ENCODE peak calls at places on chromosomes 11 and 22, in five cellular contexts. C is progenitor cell of endocrine pancreas, O is GM12865, H is right atrium auricular region, J is endothelial cell. Z is an unnamed sample.

GRCh38 chr22:19103881-19104821 is 18.1 kb downstream of the DGCR2 start:
- DNase-seq in C (no peak), O (no peak), H (no peak), J (no peak), Z (no peak)

GRCh38 chr11:85694385-85694980 is 8.5 kb upstream of the CCDC89 start:
- DNase-seq in C (no peak), O (peak), H (no peak), J (no peak), Z (peak)

GRCh38 chr11:9719949-9720646 is 56.2 kb downstream of the SWAP70 start:
- DNase-seq in C (no peak), O (peak), H (no peak), J (no peak), Z (no peak)

GRCh38 chr22:44701824-44702478 is at the start of gene PRR5:
- DNase-seq in C (peak), O (peak), H (peak), J (peak), Z (peak)

GRCh38 chr22:39490135-39490798 is 11.8 kb upstream of the MIEF1 start:
- DNase-seq in C (no peak), O (peak), H (peak), J (peak), Z (peak)

GRCh38 chr11:44928144-44928543 is 22.5 kb downstream of the TP53I11 start:
- DNase-seq in C (no peak), O (no peak), H (no peak), J (no peak), Z (no peak)

GRCh38 chr22:50674606-50675552 is 2.3 kb downstream of the SHANK3 start:
- DNase-seq in C (peak), O (no peak), H (peak), J (peak), Z (peak)

GRCh38 chr11:9855579-9856260 is 191.8 kb downstream of the SWAP70 start:
- DNase-seq in C (no peak), O (peak), H (no peak), J (no peak), Z (no peak)

GRCh38 chr22:32731372-32731771 is 70.1 kb upstream of the TIMP3 start:
- DNase-seq in C (no peak), O (no peak), H (no peak), J (no peak), Z (no peak)

GRCh38 chr11:64146036-64146943 is 19.6 kb downstream of the MACROD1 start:
- DNase-seq in C (no peak), O (peak), H (no peak), J (peak), Z (peak)

GRCh38 chr11:61514050-61514917 is 5.7 kb downstream of the LRRC10B start:
- DNase-seq in C (no peak), O (no peak), H (no peak), J (no peak), Z (no peak)

GRCh38 chr22:20084547-20085413 is 4.7 kb downstream of the DGCR8 start:
- DNase-seq in C (peak), O (no peak), H (no peak), J (peak), Z (no peak)

GRCh38 chr11:96313163-96313562 is 29.8 kb downstream of the MAML2 start:
- DNase-seq in C (no peak), O (no peak), H (no peak), J (no peak), Z (no peak)

GRCh38 chr11:114441921-114442320 is 2.7 kb downstream of the REXO2 start:
- DNase-seq in C (no peak), O (no peak), H (no peak), J (no peak), Z (no peak)

GRCh38 chr11:128095459-128096096 is 491.8 kb downstream of the ETS1 start:
- DNase-seq in C (no peak), O (no peak), H (no peak), J (no peak), Z (no peak)

GRCh38 chr11:64597671-64598101 is 6.7 kb downstream of the SLC22A12 start:
- DNase-seq in C (no peak), O (no peak), H (no peak), J (no peak), Z (no peak)

GRCh38 chr11:78147807-78148206 is 8.4 kb upstream of the ALG8 start:
- DNase-seq in C (no peak), O (no peak), H (no peak), J (no peak), Z (no peak)

GRCh38 chr11:88433546-88434230 is 96.2 kb upstream of the CTSC start:
- DNase-seq in C (no peak), O (no peak), H (no peak), J (no peak), Z (no peak)

GRCh38 chr11:126102436-126102894 is 39.8 kb upstream of the CDON start:
- DNase-seq in C (no peak), O (peak), H (no peak), J (no peak), Z (no peak)

GRCh38 chr11:118620529-118621070 is 13.2 kb downstream of the PHLDB1 start:
- DNase-seq in C (no peak), O (no peak), H (no peak), J (no peak), Z (no peak)

GRCh38 chr22:27620367-27621154 is 181.0 kb downstream of the MN1 start:
- DNase-seq in C (no peak), O (no peak), H (no peak), J (no peak), Z (no peak)

GRCh38 chr11:16252373-16252772 is 104.0 kb downstream of the SOX6 start:
- DNase-seq in C (no peak), O (no peak), H (no peak), J (no peak), Z (no peak)
- TF ChIP-seq CTCF in C (peak), O (no peak), H (peak), J (peak), Z (no peak)

GRCh38 chr11:7512525-7513209 is 1.1 kb upstream of the PPFIBP2 start:
- DNase-seq in C (no peak), O (peak), H (peak), J (peak), Z (peak)
- TF ChIP-seq CTCF in C (no peak), O (peak), H (no peak), J (no peak), Z (no peak)

GRCh38 chr11:130582176-130582575 is 133.7 kb downstream of the ADAMTS15 start:
- DNase-seq in C (no peak), O (peak), H (no peak), J (no peak), Z (no peak)
- TF ChIP-seq CTCF in C (no peak), O (no peak), H (no peak), J (no peak), Z (no peak)

GRCh38 chr11:30852645-30853044 is 266.5 kb upstream of the MPPED2 start:
- DNase-seq in C (no peak), O (no peak), H (no peak), J (no peak), Z (no peak)

GRCh38 chr11:30853470-30853869 is 267.3 kb upstream of the MPPED2 start:
- DNase-seq in C (no peak), O (no peak), H (no peak), J (no peak), Z (no peak)

GRCh38 chr11:30859709-30860108 is 273.6 kb upstream of the MPPED2 start:
- DNase-seq in C (no peak), O (no peak), H (no peak), J (no peak), Z (no peak)

GRCh38 chr11:30852091-30852490 is 265.9 kb upstream of the MPPED2 start:
- DNase-seq in C (no peak), O (no peak), H (no peak), J (no peak), Z (no peak)

GRCh38 chr11:30855383-30856006 is 269.3 kb upstream of the MPPED2 start:
- DNase-seq in C (no peak), O (no peak), H (no peak), J (no peak), Z (no peak)
- TF ChIP-seq CTCF in C (peak), O (no peak), H (peak), J (peak), Z (no peak)

GRCh38 chr22:23377767-23378166 is 197.5 kb downstream of the BCR start:
- DNase-seq in C (no peak), O (no peak), H (no peak), J (no peak), Z (no peak)

GRCh38 chr22:23373601-23374000 is 193.3 kb downstream of the BCR start:
- DNase-seq in C (no peak), O (no peak), H (no peak), J (no peak), Z (no peak)

GRCh38 chr22:23375031-23375827 is 194.9 kb downstream of the BCR start:
- DNase-seq in C (no peak), O (no peak), H (no peak), J (no peak), Z (no peak)

GRCh38 chr22:23380230-23380573 is 199.9 kb downstream of the IGLL1 start:
- DNase-seq in C (no peak), O (no peak), H (no peak), J (no peak), Z (no peak)

DNA sequence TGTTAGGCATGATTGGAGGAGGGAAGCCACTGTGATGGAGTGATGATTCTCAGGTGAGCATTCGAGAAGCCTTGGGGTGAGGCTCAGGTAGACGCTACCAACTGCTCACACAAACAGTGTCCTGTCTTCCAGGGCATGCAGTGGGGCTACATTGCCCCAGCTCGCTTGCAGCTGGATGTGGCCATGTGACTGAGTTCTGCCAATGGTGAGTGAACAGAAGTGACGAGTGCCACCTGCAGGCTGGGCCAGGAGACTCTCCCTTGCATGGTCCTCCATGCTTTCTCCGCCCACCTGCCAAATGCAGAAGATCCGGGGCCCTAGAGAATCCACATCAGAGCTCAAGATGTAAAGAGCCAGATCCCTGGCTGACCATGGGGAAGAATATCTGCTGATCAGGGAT is 195.9 kb downstream of the BCR start:
- DNase-seq in C (no peak), O (peak), H (no peak), J (peak), Z (peak)
- TF ChIP-seq CTCF in C (peak), O (peak), H (no peak), J (peak), Z (peak)

GRCh38 chr22:17748555-17749353 is 25.5 kb downstream of the BID start:
- DNase-seq in C (no peak), O (no peak), H (no peak), J (peak), Z (no peak)
- TF ChIP-seq CTCF in C (peak), O (no peak), H (peak), J (peak), Z (no peak)

GRCh38 chr22:24437820-24438328 is 10.5 kb downstream of the ADORA2A start:
- DNase-seq in C (no peak), O (peak), H (no peak), J (no peak), Z (peak)
- TF ChIP-seq CTCF in C (no peak), O (peak), H (no peak), J (no peak), Z (peak)

Z was measured in GM20000.